ENCODE peak calls at places on chromosomes 11 and 22, in seven cellular contexts. X is body of pancreas; L is upper lobe of right lung; N is adrenal gland; F is testis; S is HepG2; O is CD4-positive, alpha-beta T cell. W is an unnamed sample. For H3K27me3, the result is how much of the 10 kb centered on the place peaks cover.

GRCh38 chr22:16917144-16918003 is 90.6 kb downstream of the GAB4 start:
- DNase-seq in X (peak), L (peak), N (peak), F (peak), S (peak), O (peak), W (peak)

GRCh38 chr11:113538801-113539200 is 63.6 kb upstream of the DRD2 start:
- DNase-seq in X (no peak), L (no peak), N (no peak), F (no peak), S (no peak), O (no peak), W (no peak)

GRCh38 chr11:15006139-15006759 is 34.1 kb upstream of the CALCA start:
- DNase-seq in X (no peak), L (no peak), N (no peak), F (no peak), S (peak), O (no peak), W (no peak)

GRCh38 chr11:68019486-68019885 is 9.4 kb downstream of the ALDH3B1 start:
- DNase-seq in X (no peak), L (no peak), N (no peak), F (no peak), S (no peak), O (no peak), W (no peak)

GRCh38 chr11:102810943-102811528 is 13.1 kb upstream of the MMP1 start:
- DNase-seq in X (no peak), L (no peak), N (no peak), F (no peak), S (peak), O (no peak), W (no peak)

GRCh38 chr11:33857924-33858323 is 34.0 kb downstream of the LMO2 start:
- DNase-seq in X (peak), L (peak), N (peak), F (peak), S (peak), O (peak), W (peak)

GRCh38 chr11:15446929-15447328 is 332.2 kb downstream of the INSC start:
- DNase-seq in X (no peak), L (no peak), N (no peak), F (no peak), S (no peak), O (no peak), W (no peak)

GRCh38 chr11:35214792-35215193 is 75.8 kb downstream of the CD44 start:
- DNase-seq in X (no peak), L (no peak), N (no peak), F (no peak), S (no peak), O (no peak), W (no peak)

GRCh38 chr22:42562282-42562681 is 8.5 kb downstream of the SERHL2 start:
- DNase-seq in X (no peak), L (no peak), N (no peak), F (peak), S (peak), O (no peak), W (no peak)

GRCh38 chr11:11979487-11980117 is 28.8 kb downstream of the DKK3 start:
- DNase-seq in X (no peak), L (peak), N (peak), F (peak), S (no peak), O (no peak), W (peak)

GRCh38 chr11:119460582-119460981 is 37.6 kb upstream of the THY1 start:
- DNase-seq in X (no peak), L (no peak), N (no peak), F (no peak), S (no peak), O (no peak), W (no peak)

GRCh38 chr11:118449316-118449918 is 13.1 kb downstream of the KMT2A start:
- DNase-seq in X (no peak), L (no peak), N (no peak), F (no peak), S (no peak), O (no peak), W (no peak)

GRCh38 chr22:24247564-24248344 is 2.9 kb upstream of the GGT5 start:
- DNase-seq in X (peak), L (peak), N (peak), F (peak), S (peak), O (no peak), W (peak)

GRCh38 chr11:125940145-125940544 is 5.7 kb upstream of the VSIG10L2 start:
- DNase-seq in X (no peak), L (peak), N (peak), F (no peak), S (no peak), O (no peak), W (no peak)

GRCh38 chr11:88098289-88098688 is 77.0 kb downstream of the RAB38 start:
- DNase-seq in X (no peak), L (no peak), N (no peak), F (no peak), S (no peak), O (no peak), W (no peak)

GRCh38 chr11:112176077-112176476 is 765 bp downstream of the BCO2 start:
- DNase-seq in X (no peak), L (no peak), N (no peak), F (no peak), S (no peak), O (no peak), W (no peak)

GRCh38 chr22:44337658-44338004 is 24.9 kb upstream of the SHISAL1 start:
- DNase-seq in X (no peak), L (no peak), N (peak), F (peak), S (no peak), O (no peak), W (no peak)

GRCh38 chr22:25077964-25078363 is 121.7 kb upstream of the CRYBB3 start:
- DNase-seq in X (no peak), L (no peak), N (no peak), F (no peak), S (no peak), O (no peak), W (no peak)

GRCh38 chr11:15493921-15494630 is 379.4 kb downstream of the INSC start:
- DNase-seq in X (peak), L (no peak), N (no peak), F (no peak), S (no peak), O (no peak), W (no peak)

GRCh38 chr22:30564766-30565118 is 9.7 kb downstream of the GAL3ST1 start:
- DNase-seq in X (no peak), L (no peak), N (no peak), F (no peak), S (no peak), O (no peak), W (no peak)

GRCh38 chr11:27718346-27718852 is 18.1 kb upstream of the BDNF start:
- DNase-seq in X (peak), L (no peak), N (peak), F (peak), S (no peak), O (no peak), W (no peak)

GRCh38 chr11:67345247-67345948 is 7.9 kb downstream of the POLD4 start:
- DNase-seq in X (no peak), L (no peak), N (no peak), F (no peak), S (no peak), O (no peak), W (no peak)

GRCh38 chr11:119019996-119020395 is 1.4 kb downstream of the TRAPPC4 start:
- DNase-seq in X (no peak), L (no peak), N (no peak), F (no peak), S (no peak), O (no peak), W (no peak)

GRCh38 chr11:3135491-3136440 is 29.3 kb downstream of the OSBPL5 start:
- DNase-seq in X (peak), L (peak), N (no peak), F (no peak), S (no peak), O (peak), W (peak)

GRCh38 chr11:43975631-43976030 is 33.2 kb downstream of the C11orf96 start:
- DNase-seq in X (no peak), L (no peak), N (peak), F (no peak), S (no peak), O (no peak), W (no peak)

GRCh38 chr11:118212781-118213565 is 11.8 kb downstream of the JAML start:
- DNase-seq in X (no peak), L (no peak), N (no peak), F (no peak), S (no peak), O (no peak), W (no peak)

GRCh38 chr11:34425863-34426262 is 12.9 kb upstream of the CAT start:
- DNase-seq in X (no peak), L (no peak), N (no peak), F (no peak), S (no peak), O (no peak), W (no peak)

GRCh38 chr11:38543311-38543710 is 1945.3 kb upstream of the RAG2 start:
- DNase-seq in X (no peak), L (no peak), N (no peak), F (no peak), S (no peak), O (no peak), W (no peak)

GRCh38 chr11:83072689-83073242 is 1.1 kb upstream of the RAB30 start:
- DNase-seq in X (no peak), L (no peak), N (no peak), F (peak), S (no peak), O (no peak), W (no peak)

GRCh38 chr11:105609341-105609781 is 512 bp upstream of the GRIA4 start:
- DNase-seq in X (peak), L (no peak), N (peak), F (peak), S (peak), O (no peak), W (no peak)

GRCh38 chr11:61780581-61781162 is 11.7 kb downstream of the TMEM258 start:
- DNase-seq in X (no peak), L (peak), N (no peak), F (no peak), S (no peak), O (no peak), W (peak)

GRCh38 chr22:27194096-27194748 is 536.8 kb downstream of the MIAT start:
- DNase-seq in X (no peak), L (no peak), N (no peak), F (no peak), S (no peak), O (no peak), W (no peak)

GRCh38 chr11:38246451-38246850 is 1648.4 kb upstream of the RAG2 start:
- DNase-seq in X (no peak), L (no peak), N (no peak), F (no peak), S (no peak), O (no peak), W (no peak)

GRCh38 chr11:102530558-102530957 is at the start of gene MMP7:
- DNase-seq in X (peak), L (peak), N (no peak), F (no peak), S (no peak), O (no peak), W (no peak)

GRCh38 chr11:13062115-13062514 is 53.0 kb downstream of the RASSF10 start:
- DNase-seq in X (no peak), L (no peak), N (no peak), F (no peak), S (no peak), O (no peak), W (no peak)

GRCh38 chr11:114183041-114183511 is 113.1 kb upstream of the NNMT start:
- DNase-seq in X (peak), L (no peak), N (peak), F (peak), S (no peak), O (peak), W (peak)

GRCh38 chr22:21961886-21962654 is 9.4 kb upstream of the PPM1F start:
- DNase-seq in X (no peak), L (no peak), N (peak), F (no peak), S (no peak), O (no peak), W (no peak)

GRCh38 chr11:46914363-46914762 is 4.0 kb downstream of the LRP4 start:
- DNase-seq in X (no peak), L (no peak), N (peak), F (no peak), S (no peak), O (no peak), W (peak)

DNA sequence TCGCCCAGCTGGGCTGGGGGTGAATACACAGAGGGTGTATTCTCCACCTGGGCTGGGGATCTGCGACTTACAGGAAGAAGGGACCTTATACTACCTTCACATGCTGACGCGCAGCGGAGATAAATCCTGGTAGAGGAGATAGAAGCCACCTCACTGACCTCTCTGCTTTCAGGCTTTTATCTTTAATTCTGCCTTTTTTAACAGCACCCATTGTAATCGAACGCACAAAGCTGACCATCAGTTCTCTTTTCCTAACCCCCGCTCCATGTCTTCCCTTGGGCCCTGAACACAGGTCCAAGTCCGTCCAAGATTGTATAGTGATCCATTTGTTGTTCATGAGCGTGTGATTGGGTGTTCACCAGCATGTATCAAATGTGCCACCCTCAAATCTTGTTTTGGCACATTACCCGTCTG is 664 bp upstream of the LAMTOR1 start:
- DNase-seq in X (no peak), L (no peak), N (no peak), F (no peak), S (no peak), O (no peak), W (no peak)
- TF ChIP-seq CTCF in X (no peak), L (no peak), N (peak), F (no peak), S (no peak), O (no peak), W (no peak)

DNA sequence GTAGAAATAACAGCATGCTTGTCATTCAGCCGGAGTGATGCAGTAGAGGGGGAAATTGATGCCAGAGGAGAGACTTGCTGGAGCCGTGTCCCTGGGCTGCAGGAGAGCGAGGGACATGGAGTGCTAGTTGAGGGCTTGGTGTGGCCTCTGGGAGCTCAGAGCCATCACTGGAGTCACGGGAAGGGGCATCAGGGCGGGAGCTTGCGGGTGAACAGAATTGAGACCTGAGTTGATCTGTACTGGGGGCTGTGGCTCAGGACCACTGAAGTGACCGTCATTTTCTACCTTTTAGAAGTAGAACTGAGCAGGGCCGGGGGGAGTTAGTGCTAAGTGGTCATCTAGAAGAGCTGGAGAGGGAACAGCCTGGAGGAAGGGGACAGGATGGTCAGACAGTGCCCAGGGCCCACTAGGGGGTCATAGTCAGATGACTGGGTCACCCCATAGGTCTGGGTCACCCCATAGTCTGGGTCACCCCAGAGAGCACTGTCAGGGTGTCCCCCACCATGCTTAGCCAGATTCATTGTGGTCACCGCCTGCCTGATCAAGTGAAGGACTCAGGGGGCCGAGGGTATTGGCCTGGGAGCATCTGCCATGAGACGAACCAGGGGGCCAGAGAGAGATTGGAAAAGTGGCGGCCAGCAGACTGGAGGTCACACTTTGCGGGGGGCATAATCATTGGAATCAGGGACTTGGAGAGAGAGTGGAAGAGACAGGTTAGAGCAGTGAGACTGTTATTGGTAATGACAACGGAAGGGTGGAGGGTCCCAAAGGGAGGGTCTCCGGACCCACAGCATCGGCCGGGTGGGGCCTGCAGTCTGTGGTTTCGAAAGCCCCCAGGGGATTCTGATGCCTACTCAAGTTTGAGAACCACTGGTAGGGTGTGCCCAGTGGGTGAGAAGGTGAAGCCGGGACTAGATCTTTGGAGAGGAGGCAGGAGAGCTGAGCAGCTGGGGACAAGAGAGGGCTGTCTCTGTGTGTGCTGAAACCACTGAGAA is 15.2 kb downstream of the RIBC2 start:
- DNase-seq in X (no peak), L (peak), N (no peak), F (no peak), S (no peak), O (no peak), W (peak)
- H3K27me3 ChIP-seq in X (under half), L (under half), N (under half), F (under half), S (under half), O (under half), W (under half)

GRCh38 chr11:22830082-22830414 is 447 bp upstream of the SVIP start:
- DNase-seq in X (no peak), L (no peak), N (no peak), F (no peak), S (no peak), O (no peak), W (no peak)
- TF ChIP-seq CTCF in X (no peak), L (no peak), N (no peak), F (no peak), S (no peak), O (no peak), W (no peak)

DNA sequence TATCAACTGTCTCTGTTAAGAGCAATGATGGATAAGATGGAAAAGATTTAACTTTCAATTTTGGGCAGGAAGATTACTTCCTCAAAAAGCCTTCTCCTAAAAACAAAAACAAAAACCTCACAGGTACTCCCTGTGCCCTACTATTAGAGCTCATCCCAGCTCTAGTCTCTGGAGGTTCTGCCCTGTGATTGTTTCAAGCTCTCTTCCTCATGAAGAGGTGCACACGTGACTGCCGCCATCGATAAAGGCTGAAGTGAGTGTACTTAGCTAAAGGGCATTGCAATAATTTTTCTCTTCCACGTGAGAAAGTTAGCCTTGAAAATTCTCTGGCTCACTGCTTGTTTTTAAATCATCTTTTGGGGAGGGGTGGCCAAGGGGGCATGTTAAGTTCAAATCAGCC is 36.6 kb downstream of the MPPED2 start:
- DNase-seq in X (peak), L (no peak), N (peak), F (peak), S (no peak), O (no peak), W (no peak)
- H3K27me3 ChIP-seq in X (under half), L (under half), N (under half), F (under half), S (under half), O (under half), W (under half)

GRCh38 chr11:45180158-45180887 is 33.9 kb downstream of the PRDM11 start:
- DNase-seq in X (peak), L (peak), N (peak), F (peak), S (no peak), O (no peak), W (peak)
- TF ChIP-seq CTCF in X (peak), L (peak), N (peak), F (peak), S (peak), O (no peak), W (peak)

DNA sequence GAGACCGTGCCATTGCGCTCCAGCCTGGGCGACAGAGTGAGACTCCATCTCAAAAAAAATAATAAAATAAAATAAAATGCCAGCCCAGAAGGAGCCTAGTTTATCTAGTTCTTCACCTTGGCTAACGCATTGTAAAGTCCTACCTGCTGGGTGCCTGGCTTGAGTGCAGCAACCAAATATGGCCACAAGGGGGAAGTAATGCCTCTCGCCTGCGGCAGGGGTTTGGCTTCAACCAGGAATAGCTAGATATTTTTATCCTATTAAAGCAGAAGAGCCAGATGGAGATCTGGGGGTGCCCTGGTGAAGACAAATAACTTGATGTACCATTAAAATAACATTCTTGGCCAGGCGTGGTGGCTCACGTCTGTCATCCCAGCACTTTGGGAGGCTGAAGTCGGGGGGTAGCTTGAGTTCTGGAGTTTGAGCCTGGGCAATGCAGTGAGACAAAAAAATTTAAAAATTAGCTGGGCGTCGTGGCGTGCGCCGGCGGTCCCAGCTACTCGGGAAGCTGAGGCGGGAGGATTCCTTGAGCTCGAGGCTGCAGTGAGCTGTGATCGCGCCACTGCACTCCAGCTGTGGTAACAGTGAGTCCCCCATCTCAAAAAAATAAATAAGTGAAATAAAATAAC is 20.6 kb upstream of the PLEKHB1 start:
- DNase-seq in X (peak), L (peak), N (peak), F (peak), S (peak), O (peak), W (peak)
- H3K27me3 ChIP-seq in X (under half), L (under half), N (under half), F (under half), S (under half), O (under half), W (under half)

DNA sequence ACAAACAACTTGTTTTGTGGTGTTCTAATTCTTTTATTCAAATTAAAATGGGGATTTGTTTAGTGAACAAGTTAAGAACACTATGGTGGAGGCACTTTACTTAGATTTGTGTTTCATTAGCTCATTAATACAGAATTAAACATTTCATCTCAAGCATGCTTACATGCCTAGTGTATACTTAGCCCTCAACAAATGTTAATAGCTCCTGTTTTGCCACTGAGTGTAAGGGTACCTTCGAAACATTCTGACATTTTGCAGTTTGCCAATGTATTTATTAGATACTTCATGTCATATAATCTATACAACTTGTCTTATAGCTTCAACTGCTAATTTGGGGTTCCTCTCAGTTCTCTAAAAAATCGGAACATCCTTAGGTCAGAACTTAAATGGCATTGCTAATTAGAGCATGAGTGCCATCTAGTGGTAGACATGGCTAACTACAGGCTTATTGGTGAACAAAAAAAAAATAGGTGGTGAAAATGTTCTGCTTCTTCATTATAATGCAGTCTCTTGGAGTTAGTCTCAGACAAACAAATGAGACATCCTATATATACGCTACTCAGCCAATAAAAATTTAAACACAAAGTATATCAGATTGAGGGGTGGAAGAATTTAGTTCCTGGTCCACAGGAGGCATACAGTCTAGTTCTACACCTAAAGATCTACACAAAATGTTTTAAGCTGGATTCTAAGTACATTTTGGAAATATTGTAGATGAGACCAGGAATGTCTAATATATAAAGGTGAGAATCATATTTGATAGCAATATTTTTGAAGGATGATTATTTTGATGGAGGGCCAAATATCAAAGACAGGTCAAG is 4.9 kb upstream of the CNTN5 start:
- DNase-seq in X (no peak), L (no peak), N (no peak), F (peak), S (peak), O (no peak), W (no peak)
- TF ChIP-seq CTCF in X (peak), L (peak), N (peak), F (peak), S (peak), O (peak), W (peak)